ENCODE peak calls at places on chromosomes 6 and 20, in eight cellular contexts. Y is fibroblast of lung; E is SJCRH30; U is lower lobe of right lung; K is tibial nerve; S is body of pancreas; Q is CD4-positive, alpha-beta memory T cell; O is Peyer's patch. R is an unnamed sample. For H3K9me3, the result is how much of the 10 kb centered on the place peaks cover.

GRCh38 chr20:53750827-53751393 is 157.3 kb upstream of the ZNF217 start:
- DNase-seq in Y (peak), E (peak), U (no peak), K (no peak), S (no peak), Q (no peak), O (no peak), R (no peak)

GRCh38 chr6:1872649-1873131 is 263.0 kb downstream of the FOXC1 start:
- DNase-seq in Y (peak), E (peak), U (no peak), K (no peak), S (peak), Q (no peak), O (no peak), R (peak)

GRCh38 chr6:155795173-155795796 is 339.6 kb upstream of the NOX3 start:
- DNase-seq in Y (no peak), E (no peak), U (no peak), K (no peak), S (no peak), Q (no peak), O (no peak), R (no peak)

GRCh38 chr6:166253277-166254229 is 54.6 kb downstream of the PRR18 start:
- DNase-seq in Y (no peak), E (no peak), U (peak), K (no peak), S (no peak), Q (no peak), O (peak), R (no peak)

GRCh38 chr6:45531999-45532605 is 154.4 kb upstream of the SUPT3H start:
- DNase-seq in Y (no peak), E (no peak), U (no peak), K (no peak), S (no peak), Q (no peak), O (no peak), R (no peak)

GRCh38 chr6:159529820-159530405 is 163.1 kb downstream of the SOD2 start:
- DNase-seq in Y (no peak), E (no peak), U (no peak), K (peak), S (no peak), Q (no peak), O (no peak), R (no peak)

GRCh38 chr6:159169557-159170332 is 545 bp downstream of the FNDC1 start:
- DNase-seq in Y (peak), E (no peak), U (peak), K (no peak), S (no peak), Q (peak), O (no peak), R (no peak)

GRCh38 chr6:14903176-14904088 is 342.4 kb upstream of the JARID2 start:
- DNase-seq in Y (no peak), E (no peak), U (no peak), K (no peak), S (no peak), Q (no peak), O (peak), R (peak)

GRCh38 chr6:132466952-132467351 is 46.0 kb downstream of the STX7 start:
- DNase-seq in Y (peak), E (no peak), U (no peak), K (no peak), S (no peak), Q (no peak), O (no peak), R (no peak)

GRCh38 chr6:89952361-89952680 is 58.1 kb downstream of the GJA10 start:
- DNase-seq in Y (no peak), E (no peak), U (no peak), K (no peak), S (no peak), Q (no peak), O (no peak), R (no peak)

GRCh38 chr6:14881399-14881798 is 364.5 kb upstream of the JARID2 start:
- DNase-seq in Y (peak), E (no peak), U (no peak), K (no peak), S (no peak), Q (no peak), O (no peak), R (peak)

GRCh38 chr6:144104898-144105487 is 9.6 kb upstream of the SF3B5 start:
- DNase-seq in Y (peak), E (peak), U (no peak), K (peak), S (no peak), Q (peak), O (no peak), R (peak)

GRCh38 chr20:60642048-60642447 is 610.0 kb upstream of the CDH4 start:
- DNase-seq in Y (no peak), E (no peak), U (no peak), K (no peak), S (no peak), Q (no peak), O (no peak), R (no peak)

GRCh38 chr6:135181333-135182119 is 418 bp downstream of the MYB start:
- DNase-seq in Y (peak), E (peak), U (no peak), K (no peak), S (no peak), Q (peak), O (no peak), R (peak)

GRCh38 chr20:51185861-51186260 is 163.0 kb upstream of the KCNG1 start:
- DNase-seq in Y (no peak), E (no peak), U (no peak), K (no peak), S (no peak), Q (no peak), O (no peak), R (no peak)

GRCh38 chr6:139748353-139749146 is 374.1 kb upstream of the CITED2 start:
- DNase-seq in Y (no peak), E (no peak), U (no peak), K (no peak), S (no peak), Q (no peak), O (no peak), R (peak)

GRCh38 chr20:20405619-20406018 is 37.7 kb downstream of the INSM1 start:
- DNase-seq in Y (no peak), E (no peak), U (no peak), K (no peak), S (no peak), Q (no peak), O (no peak), R (no peak)

GRCh38 chr6:43608310-43608763 is 20.7 kb downstream of the GTPBP2 start:
- DNase-seq in Y (peak), E (peak), U (no peak), K (peak), S (peak), Q (peak), O (peak), R (peak)

GRCh38 chr6:10621847-10622246 is 72.6 kb downstream of the C6orf52 start:
- DNase-seq in Y (no peak), E (no peak), U (no peak), K (no peak), S (no peak), Q (no peak), O (no peak), R (no peak)

GRCh38 chr20:11867286-11867921 is 50.3 kb upstream of the BTBD3 start:
- DNase-seq in Y (no peak), E (no peak), U (no peak), K (no peak), S (no peak), Q (no peak), O (no peak), R (no peak)

GRCh38 chr6:32196682-32197616 is 4.5 kb upstream of the GPSM3 start:
- DNase-seq in Y (no peak), E (no peak), U (no peak), K (peak), S (no peak), Q (no peak), O (no peak), R (no peak)

GRCh38 chr6:111823831-111824607 is 49.2 kb downstream of the FYN start:
- DNase-seq in Y (peak), E (no peak), U (no peak), K (peak), S (no peak), Q (no peak), O (no peak), R (no peak)

GRCh38 chr6:158655569-158656450 is 6.0 kb downstream of the SYTL3 start:
- DNase-seq in Y (no peak), E (peak), U (peak), K (no peak), S (no peak), Q (no peak), O (peak), R (no peak)

GRCh38 chr6:104682722-104683643 is 176.7 kb downstream of the HACE1 start:
- DNase-seq in Y (peak), E (peak), U (peak), K (peak), S (peak), Q (peak), O (peak), R (peak)

GRCh38 chr20:32761831-32762753 is at the start of gene DNMT3B:
- DNase-seq in Y (peak), E (peak), U (peak), K (peak), S (peak), Q (peak), O (peak), R (peak)

GRCh38 chr6:129597023-129597713 is 112.8 kb downstream of the ARHGAP18 start:
- DNase-seq in Y (no peak), E (no peak), U (no peak), K (no peak), S (no peak), Q (no peak), O (no peak), R (no peak)

GRCh38 chr6:132395015-132395597 is 6.2 kb downstream of the MOXD1 start:
- DNase-seq in Y (no peak), E (no peak), U (no peak), K (no peak), S (no peak), Q (no peak), O (no peak), R (no peak)

GRCh38 chr6:150275489-150275888 is 93.3 kb upstream of the IYD start:
- DNase-seq in Y (no peak), E (no peak), U (no peak), K (no peak), S (no peak), Q (no peak), O (no peak), R (no peak)

GRCh38 chr6:105763866-105764265 is 322.3 kb upstream of the PRDM1 start:
- DNase-seq in Y (no peak), E (no peak), U (no peak), K (no peak), S (no peak), Q (no peak), O (no peak), R (no peak)

GRCh38 chr20:44210422-44211176 is at the start of gene OSER1:
- DNase-seq in Y (peak), E (peak), U (peak), K (peak), S (peak), Q (peak), O (peak), R (peak)

GRCh38 chr20:24756292-24757025 is 192.6 kb upstream of the CST7 start:
- DNase-seq in Y (no peak), E (no peak), U (no peak), K (no peak), S (no peak), Q (no peak), O (peak), R (no peak)

GRCh38 chr6:96235927-96236326 is 220.2 kb downstream of the FUT9 start:
- DNase-seq in Y (no peak), E (no peak), U (no peak), K (no peak), S (no peak), Q (no peak), O (no peak), R (no peak)

GRCh38 chr20:32457476-32457986 is 99.4 kb downstream of the ASXL1 start:
- DNase-seq in Y (peak), E (peak), U (peak), K (no peak), S (peak), Q (no peak), O (no peak), R (no peak)

GRCh38 chr20:12173333-12173732 is 255.6 kb downstream of the BTBD3 start:
- DNase-seq in Y (no peak), E (no peak), U (no peak), K (no peak), S (no peak), Q (no peak), O (no peak), R (no peak)

GRCh38 chr20:31607640-31608255 is 2.7 kb downstream of the ID1 start:
- DNase-seq in Y (peak), E (no peak), U (no peak), K (no peak), S (no peak), Q (no peak), O (no peak), R (no peak)

GRCh38 chr6:92588126-92588525 is 831.2 kb downstream of the EPHA7 start:
- DNase-seq in Y (no peak), E (no peak), U (no peak), K (no peak), S (no peak), Q (no peak), O (no peak), R (no peak)

GRCh38 chr20:38447931-38448675 is 13.0 kb upstream of the SNHG17 start:
- DNase-seq in Y (no peak), E (no peak), U (no peak), K (no peak), S (no peak), Q (no peak), O (peak), R (peak)

GRCh38 chr6:18725449-18725848 is 338.3 kb downstream of the RNF144B start:
- DNase-seq in Y (no peak), E (no peak), U (no peak), K (no peak), S (no peak), Q (no peak), O (no peak), R (no peak)

DNA sequence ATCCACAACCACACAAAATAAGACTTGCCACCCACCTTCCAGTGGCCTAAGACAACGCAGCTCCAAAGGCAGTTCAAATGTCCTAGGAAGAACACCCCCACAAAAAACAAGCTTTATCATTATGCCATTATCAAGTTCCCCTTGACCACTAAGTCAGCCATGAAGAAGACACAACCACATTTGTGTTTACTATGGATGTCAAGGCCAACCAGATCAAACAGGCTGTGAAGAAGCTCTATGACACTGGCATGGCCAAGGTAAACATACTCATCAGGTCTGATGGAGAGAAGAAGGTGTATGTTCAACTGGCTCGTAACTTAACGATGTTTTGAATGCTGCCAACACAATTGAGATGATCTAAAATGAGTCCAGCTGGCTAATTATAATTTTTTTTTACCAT is 26.1 kb downstream of the SEC63 start:
- DNase-seq in Y (no peak), E (no peak), U (no peak), K (no peak), S (no peak), Q (no peak), O (no peak), R (no peak)
- H3K9me3 ChIP-seq in Y (under half), E (under half), U (under half), K (under half), S (under half), Q (under half), O (under half), R (under half)

GRCh38 chr6:3916211-3916610 is 67.0 kb downstream of the FAM50B start:
- DNase-seq in Y (no peak), E (no peak), U (no peak), K (no peak), S (no peak), Q (no peak), O (no peak), R (no peak)

GRCh38 chr6:3913077-3913957 is 64.1 kb downstream of the FAM50B start:
- DNase-seq in Y (peak), E (peak), U (no peak), K (peak), S (peak), Q (no peak), O (no peak), R (peak)

GRCh38 chr6:3913958-3914337 is 64.8 kb downstream of the FAM50B start:
- DNase-seq in Y (peak), E (no peak), U (no peak), K (no peak), S (no peak), Q (no peak), O (no peak), R (no peak)

GRCh38 chr6:3912366-3913076 is 63.3 kb downstream of the FAM50B start:
- DNase-seq in Y (no peak), E (no peak), U (no peak), K (no peak), S (no peak), Q (no peak), O (no peak), R (no peak)

GRCh38 chr6:3915076-3915791 is 66.1 kb downstream of the FAM50B start:
- DNase-seq in Y (no peak), E (no peak), U (no peak), K (no peak), S (no peak), Q (peak), O (no peak), R (no peak)
- H3K4me3 ChIP-seq in Y (no peak), E (no peak), U (no peak), K (no peak), S (no peak), Q (no peak), O (no peak), R (no peak)

GRCh38 chr20:22412977-22413868 is 171.1 kb downstream of the FOXA2 start:
- DNase-seq in Y (no peak), E (no peak), U (no peak), K (no peak), S (no peak), Q (no peak), O (no peak), R (no peak)
- H3K27ac ChIP-seq in Y (no peak), E (no peak), U (no peak), K (no peak), S (peak), Q (no peak), O (no peak), R (no peak)

GRCh38 chr6:88616380-88616779 is 347.0 kb downstream of the RNGTT start:
- DNase-seq in Y (no peak), E (no peak), U (no peak), K (no peak), S (no peak), Q (no peak), O (no peak), R (no peak)
- H3K9me3 ChIP-seq in Y (under half), E (under half), U (under half), K (under half), S (under half), Q (under half), O (under half), R (under half)

DNA sequence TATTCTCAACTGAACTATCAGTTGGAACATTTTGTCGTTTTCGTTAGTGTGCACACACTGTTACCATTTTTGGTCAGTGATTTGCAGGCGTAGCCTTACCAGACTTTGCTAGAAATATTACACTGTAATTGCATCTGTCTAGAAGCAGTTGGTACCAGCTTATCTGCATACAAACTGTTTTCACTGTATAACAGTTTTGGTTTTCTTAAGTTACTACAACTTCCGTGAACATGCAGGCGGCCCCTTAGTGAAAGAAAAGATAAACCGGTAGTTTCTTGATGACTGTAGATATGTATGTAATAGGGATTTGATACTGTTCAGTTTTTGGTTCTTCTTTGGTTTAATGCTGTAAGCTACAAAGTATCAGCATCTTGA is 1.3 kb downstream of the DSTN start:
- DNase-seq in Y (peak), E (no peak), U (no peak), K (no peak), S (no peak), Q (no peak), O (no peak), R (peak)
- H3K4me3 ChIP-seq in Y (peak), E (peak), U (peak), K (peak), S (peak), Q (peak), O (peak), R (peak)

DNA sequence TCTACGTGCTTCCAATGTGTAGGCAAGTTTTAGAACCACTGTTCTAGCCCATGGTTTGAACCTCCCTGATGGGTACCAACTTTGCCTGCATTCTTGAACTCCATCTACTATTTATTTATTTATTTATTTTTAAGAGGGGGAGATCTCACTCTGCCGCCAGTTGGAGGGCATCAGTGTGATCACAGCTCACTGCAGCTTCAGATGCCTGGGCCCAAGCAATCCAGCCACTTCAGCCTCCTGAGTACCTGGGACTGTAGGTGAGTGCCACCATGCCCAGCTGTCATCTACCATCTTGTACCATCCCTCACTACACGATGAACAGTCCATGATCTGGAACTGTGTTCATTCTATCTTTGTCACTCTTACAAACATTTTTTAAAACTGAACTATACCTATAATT is 28.2 kb downstream of the HLA-F start:
- DNase-seq in Y (no peak), E (no peak), U (no peak), K (no peak), S (no peak), Q (no peak), O (no peak), R (no peak)
- H3K27ac ChIP-seq in Y (no peak), E (no peak), U (peak), K (peak), S (no peak), Q (no peak), O (peak), R (no peak)

GRCh38 chr20:56171087-56172012 is 77.2 kb upstream of the MC3R start:
- DNase-seq in Y (no peak), E (peak), U (no peak), K (no peak), S (no peak), Q (no peak), O (no peak), R (no peak)
- H3K9me3 ChIP-seq in Y (under half), E (under half), U (under half), K (under half), S (under half), Q (under half), O (under half), R (under half)

DNA sequence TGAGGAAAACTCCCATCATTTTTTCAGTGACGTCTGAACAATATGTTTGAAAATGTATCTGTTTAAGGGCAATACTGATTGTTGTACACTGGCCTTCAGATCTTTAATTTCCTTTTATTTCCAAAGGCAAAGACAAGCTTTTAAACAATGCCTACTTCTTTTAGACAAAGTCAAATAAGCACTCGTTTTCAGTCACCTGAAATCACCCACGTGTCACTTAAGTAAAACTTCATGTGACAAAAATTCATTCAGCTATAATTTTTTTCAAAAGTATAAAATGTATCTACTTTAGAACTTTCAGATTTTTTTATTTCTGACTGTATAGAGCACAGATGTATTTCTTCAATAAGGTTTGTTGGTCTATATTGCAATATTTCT is 113.5 kb upstream of the BEND6 start:
- DNase-seq in Y (no peak), E (no peak), U (no peak), K (no peak), S (no peak), Q (no peak), O (no peak), R (no peak)
- H3K4me3 ChIP-seq in Y (peak), E (peak), U (peak), K (peak), S (no peak), Q (no peak), O (no peak), R (no peak)